ENCODE peak calls at places on chromosomes 16 and 17, in seven cellular contexts. U, I, Z, X, N, A and T are unnamed samples.

GRCh38 chr17:21125862-21126261 is 902 bp upstream of the DHRS7B start:
- DNase-seq in U (no peak), Z (no peak), X (peak), N (no peak), A (no peak), I (peak), T (no peak)

GRCh38 chr16:55711959-55712876 is 56.4 kb downstream of the SLC6A2 start:
- DNase-seq in U (peak), Z (peak), I (peak), N (peak), X (peak), A (peak), T (peak)

GRCh38 chr17:38877130-38877851 is 7.4 kb downstream of the LASP1 start:
- DNase-seq in A (no peak), Z (peak), X (peak), N (no peak), I (peak), U (no peak), T (no peak)

GRCh38 chr17:68614718-68615117 is 13.6 kb upstream of the FAM20A start:
- DNase-seq in N (no peak), X (no peak), I (no peak), Z (no peak), A (no peak), U (no peak), T (no peak)

GRCh38 chr17:38798614-38799500 is 499 bp downstream of the PIP4K2B start:
- DNase-seq in U (no peak), N (no peak), I (peak), Z (peak), X (peak), A (peak), T (peak)

GRCh38 chr17:48832491-48832890 is 1.7 kb downstream of the CALCOCO2 start:
- DNase-seq in U (no peak), N (no peak), Z (no peak), I (no peak), X (no peak), A (no peak), T (no peak)

GRCh38 chr16:50747206-50747956 is 5.5 kb downstream of the CYLD start:
- DNase-seq in I (peak), U (no peak), N (no peak), X (peak), A (no peak), Z (peak), T (no peak)

GRCh38 chr17:16040710-16041251 is 41.2 kb downstream of the TTC19 start:
- DNase-seq in Z (no peak), I (no peak), U (no peak), X (no peak), A (peak), N (no peak), T (no peak)

GRCh38 chr16:88530858-88531203 is 39.4 kb upstream of the ZC3H18 start:
- DNase-seq in X (no peak), U (no peak), Z (no peak), N (no peak), I (no peak), A (peak), T (no peak)

GRCh38 chr16:77789085-77789611 is 784 bp downstream of the VAT1L start:
- DNase-seq in A (no peak), N (no peak), X (no peak), U (no peak), Z (no peak), I (no peak), T (no peak)

GRCh38 chr16:18803569-18804462 is 2.5 kb upstream of the ARL6IP1 start:
- DNase-seq in A (peak), U (peak), I (no peak), Z (no peak), N (no peak), X (no peak), T (no peak)

GRCh38 chr17:55601874-55602364 is 90.7 kb upstream of the SMIM36 start:
- DNase-seq in I (peak), N (no peak), X (peak), A (peak), Z (no peak), U (peak), T (no peak)

GRCh38 chr17:37518816-37519215 is 29.1 kb downstream of the DUSP14 start:
- DNase-seq in X (no peak), I (no peak), A (peak), Z (no peak), N (no peak), U (peak), T (no peak)

GRCh38 chr16:1093284-1094123 is 2.5 kb downstream of the C1QTNF8 start:
- DNase-seq in U (no peak), N (no peak), Z (no peak), X (no peak), A (no peak), I (peak), T (no peak)

GRCh38 chr17:4369557-4370230 is 3.2 kb upstream of the UBE2G1 start:
- DNase-seq in Z (no peak), U (no peak), I (no peak), X (peak), A (no peak), N (no peak), T (no peak)

GRCh38 chr17:75639771-75640555 is 6.7 kb downstream of the SMIM5 start:
- DNase-seq in Z (no peak), I (peak), U (no peak), A (no peak), X (no peak), N (peak), T (no peak)

GRCh38 chr16:26801628-26802027 is 265.1 kb upstream of the C16orf82 start:
- DNase-seq in Z (no peak), I (no peak), N (no peak), U (no peak), A (no peak), X (no peak), T (no peak)

GRCh38 chr17:7947651-7948050 is 15.6 kb downstream of the CNTROB start:
- DNase-seq in I (no peak), N (no peak), U (no peak), Z (no peak), A (no peak), X (no peak), T (no peak)

GRCh38 chr16:88686439-88687253 is at the start of gene SNAI3:
- DNase-seq in X (peak), N (peak), Z (peak), U (peak), I (peak), A (peak), T (peak)

GRCh38 chr17:49390548-49391324 is 23.9 kb downstream of the PHB1 start:
- DNase-seq in N (peak), Z (no peak), U (no peak), A (peak), I (peak), X (no peak), T (peak)

GRCh38 chr17:73691321-73691766 is 47.1 kb upstream of the SDK2 start:
- DNase-seq in Z (no peak), I (no peak), U (no peak), A (no peak), X (no peak), N (no peak), T (no peak)

GRCh38 chr17:67700037-67700436 is 17.7 kb upstream of the NOL11 start:
- DNase-seq in I (no peak), U (no peak), A (no peak), X (no peak), N (no peak), Z (peak), T (no peak)

GRCh38 chr16:77450790-77451487 is 16.1 kb upstream of the ADAMTS18 start:
- DNase-seq in N (no peak), U (no peak), Z (peak), A (no peak), I (peak), X (peak), T (no peak)

GRCh38 chr16:65667013-65667578 is 545.2 kb upstream of the CDH11 start:
- DNase-seq in Z (no peak), A (peak), N (no peak), I (no peak), U (peak), X (no peak), T (no peak)

GRCh38 chr16:87792205-87792565 is 26.4 kb upstream of the KLHDC4 start:
- DNase-seq in I (no peak), U (no peak), X (no peak), N (no peak), A (no peak), Z (no peak), T (no peak)

GRCh38 chr17:29059281-29059680 is 16.3 kb downstream of the PIPOX start:
- DNase-seq in N (no peak), U (no peak), Z (no peak), X (no peak), I (peak), A (peak), T (no peak)

GRCh38 chr16:3131755-3132377 is 3.0 kb upstream of the ZNF213 start:
- DNase-seq in X (peak), I (peak), Z (no peak), U (peak), A (peak), N (peak), T (peak)

GRCh38 chr16:1154887-1155331 is 2.0 kb downstream of the CACNA1H start:
- DNase-seq in Z (no peak), I (no peak), U (no peak), N (no peak), X (no peak), A (no peak), T (no peak)

GRCh38 chr17:15108992-15109391 is 156.1 kb downstream of the PMP22 start:
- DNase-seq in N (no peak), X (no peak), U (no peak), Z (no peak), I (no peak), A (no peak), T (no peak)

GRCh38 chr17:55990332-55991006 is 162.8 kb upstream of the ANKFN1 start:
- DNase-seq in X (no peak), I (no peak), U (no peak), A (no peak), Z (no peak), N (no peak), T (no peak)

GRCh38 chr16:79047337-79047736 is 553.2 kb downstream of the MAF start:
- DNase-seq in N (no peak), Z (peak), U (no peak), X (peak), A (no peak), I (peak), T (no peak)

GRCh38 chr16:15466131-15466530 is 31.7 kb downstream of the BMERB1 start:
- DNase-seq in Z (no peak), A (no peak), I (no peak), X (no peak), N (no peak), U (no peak), T (no peak)

GRCh38 chr17:1073241-1073962 is 76.5 kb downstream of the TIMM22 start:
- DNase-seq in A (no peak), U (no peak), N (no peak), X (no peak), Z (no peak), I (peak), T (no peak)

GRCh38 chr16:637081-638018 is 1.2 kb upstream of the METTL26 start:
- DNase-seq in I (peak), U (peak), N (peak), Z (peak), A (peak), X (peak), T (peak)

GRCh38 chr17:381941-382643 is 29.5 kb upstream of the RPH3AL start:
- DNase-seq in I (peak), Z (no peak), U (no peak), N (no peak), X (no peak), A (no peak), T (no peak)

GRCh38 chr16:26963109-26963508 is 103.6 kb upstream of the C16orf82 start:
- DNase-seq in I (peak), X (no peak), A (peak), Z (no peak), N (no peak), U (no peak), T (no peak)

GRCh38 chr17:78665952-78666920 is 89.0 kb upstream of the DNAH17 start:
- DNase-seq in U (no peak), I (no peak), N (peak), X (no peak), Z (no peak), A (peak), T (no peak)

GRCh38 chr17:45793999-45794540 is 9.9 kb downstream of the CRHR1 start:
- DNase-seq in U (no peak), X (no peak), N (no peak), Z (no peak), A (no peak), I (no peak), T (no peak)

GRCh38 chr17:52096056-52096455 is 62.5 kb downstream of the CA10 start:
- DNase-seq in Z (no peak), U (no peak), X (no peak), N (no peak), I (no peak), A (no peak), T (no peak)